ENCODE peak calls at places on chromosomes 7 and 10, in six cellular contexts. One of them, this sample, is unnamed.

GRCh38 chr10:94093286-94093905 is 99.7 kb downstream of the PLCE1 start:
- DNase-seq in tibial nerve: no peak
- DNase-seq in CD4-positive, CD25-positive, alpha-beta regulatory T cell: no peak
- DNase-seq in upper lobe of left lung: no peak
- DNase-seq in heart left ventricle: no peak
- DNase-seq in PC-9: no peak
- DNase-seq in this sample: no peak

GRCh38 chr7:18829101-18829486 is 288.3 kb downstream of the TWIST1 start:
- DNase-seq in tibial nerve: no peak
- DNase-seq in CD4-positive, CD25-positive, alpha-beta regulatory T cell: no peak
- DNase-seq in upper lobe of left lung: no peak
- DNase-seq in heart left ventricle: no peak
- DNase-seq in PC-9: no peak
- DNase-seq in this sample: no peak

GRCh38 chr10:11602919-11603523 is 8.4 kb downstream of the USP6NL start:
- DNase-seq in tibial nerve: no peak
- DNase-seq in CD4-positive, CD25-positive, alpha-beta regulatory T cell: no peak
- DNase-seq in upper lobe of left lung: no peak
- DNase-seq in heart left ventricle: no peak
- DNase-seq in PC-9: no peak
- DNase-seq in this sample: no peak

GRCh38 chr7:22671177-22671879 is 55.7 kb upstream of the IL6 start:
- DNase-seq in tibial nerve: no peak
- DNase-seq in CD4-positive, CD25-positive, alpha-beta regulatory T cell: no peak
- DNase-seq in upper lobe of left lung: no peak
- DNase-seq in heart left ventricle: no peak
- DNase-seq in PC-9: no peak
- DNase-seq in this sample: no peak

GRCh38 chr7:15305002-15305600 is 256.7 kb downstream of the AGMO start:
- DNase-seq in tibial nerve: peak
- DNase-seq in CD4-positive, CD25-positive, alpha-beta regulatory T cell: no peak
- DNase-seq in upper lobe of left lung: no peak
- DNase-seq in heart left ventricle: peak
- DNase-seq in PC-9: peak
- DNase-seq in this sample: no peak

GRCh38 chr10:110679633-110680472 is 35.7 kb downstream of the RBM20 start:
- DNase-seq in tibial nerve: no peak
- DNase-seq in CD4-positive, CD25-positive, alpha-beta regulatory T cell: no peak
- DNase-seq in upper lobe of left lung: no peak
- DNase-seq in heart left ventricle: peak
- DNase-seq in PC-9: no peak
- DNase-seq in this sample: no peak

GRCh38 chr7:26365077-26365896 is 73.6 kb downstream of the SNX10 start:
- DNase-seq in tibial nerve: no peak
- DNase-seq in CD4-positive, CD25-positive, alpha-beta regulatory T cell: peak
- DNase-seq in upper lobe of left lung: peak
- DNase-seq in heart left ventricle: no peak
- DNase-seq in PC-9: peak
- DNase-seq in this sample: peak

GRCh38 chr10:88028654-88029053 is 165.2 kb downstream of the PTEN start:
- DNase-seq in tibial nerve: no peak
- DNase-seq in CD4-positive, CD25-positive, alpha-beta regulatory T cell: no peak
- DNase-seq in upper lobe of left lung: no peak
- DNase-seq in heart left ventricle: no peak
- DNase-seq in PC-9: no peak
- DNase-seq in this sample: no peak

GRCh38 chr7:12923971-12924370 is 236.5 kb downstream of the ARL4A start:
- DNase-seq in tibial nerve: no peak
- DNase-seq in CD4-positive, CD25-positive, alpha-beta regulatory T cell: no peak
- DNase-seq in upper lobe of left lung: no peak
- DNase-seq in heart left ventricle: no peak
- DNase-seq in PC-9: peak
- DNase-seq in this sample: no peak

GRCh38 chr7:37493810-37494209 is 45.1 kb upstream of the ELMO1 start:
- DNase-seq in tibial nerve: no peak
- DNase-seq in CD4-positive, CD25-positive, alpha-beta regulatory T cell: no peak
- DNase-seq in upper lobe of left lung: no peak
- DNase-seq in heart left ventricle: no peak
- DNase-seq in PC-9: no peak
- DNase-seq in this sample: no peak

GRCh38 chr7:27212587-27213149 is 12.8 kb upstream of the HOXA13 start:
- DNase-seq in tibial nerve: no peak
- DNase-seq in CD4-positive, CD25-positive, alpha-beta regulatory T cell: no peak
- DNase-seq in upper lobe of left lung: no peak
- DNase-seq in heart left ventricle: no peak
- DNase-seq in PC-9: no peak
- DNase-seq in this sample: no peak

GRCh38 chr7:34849966-34850365 is 187.3 kb downstream of the DPY19L1 start:
- DNase-seq in tibial nerve: no peak
- DNase-seq in CD4-positive, CD25-positive, alpha-beta regulatory T cell: no peak
- DNase-seq in upper lobe of left lung: no peak
- DNase-seq in heart left ventricle: no peak
- DNase-seq in PC-9: no peak
- DNase-seq in this sample: no peak

GRCh38 chr7:484365-485101 is 35.1 kb downstream of the PDGFA start:
- DNase-seq in tibial nerve: no peak
- DNase-seq in CD4-positive, CD25-positive, alpha-beta regulatory T cell: no peak
- DNase-seq in upper lobe of left lung: no peak
- DNase-seq in heart left ventricle: peak
- DNase-seq in PC-9: no peak
- DNase-seq in this sample: no peak

GRCh38 chr10:12348341-12348869 is 942 bp upstream of the CAMK1D start:
- DNase-seq in tibial nerve: no peak
- DNase-seq in CD4-positive, CD25-positive, alpha-beta regulatory T cell: no peak
- DNase-seq in upper lobe of left lung: no peak
- DNase-seq in heart left ventricle: no peak
- DNase-seq in PC-9: no peak
- DNase-seq in this sample: no peak

GRCh38 chr7:155858521-155859061 is 46.3 kb upstream of the SHH start:
- DNase-seq in tibial nerve: no peak
- DNase-seq in CD4-positive, CD25-positive, alpha-beta regulatory T cell: no peak
- DNase-seq in upper lobe of left lung: peak
- DNase-seq in heart left ventricle: no peak
- DNase-seq in PC-9: peak
- DNase-seq in this sample: no peak

GRCh38 chr10:51109821-51110533 is 35.7 kb downstream of the PRKG1 start:
- DNase-seq in tibial nerve: no peak
- DNase-seq in CD4-positive, CD25-positive, alpha-beta regulatory T cell: no peak
- DNase-seq in upper lobe of left lung: no peak
- DNase-seq in heart left ventricle: no peak
- DNase-seq in PC-9: no peak
- DNase-seq in this sample: no peak

GRCh38 chr7:15015545-15016314 is 113.2 kb upstream of the DGKB start:
- DNase-seq in tibial nerve: no peak
- DNase-seq in CD4-positive, CD25-positive, alpha-beta regulatory T cell: no peak
- DNase-seq in upper lobe of left lung: peak
- DNase-seq in heart left ventricle: peak
- DNase-seq in PC-9: peak
- DNase-seq in this sample: no peak

GRCh38 chr7:143373255-143373794 is 7.8 kb upstream of the ZYX start:
- DNase-seq in tibial nerve: no peak
- DNase-seq in CD4-positive, CD25-positive, alpha-beta regulatory T cell: no peak
- DNase-seq in upper lobe of left lung: no peak
- DNase-seq in heart left ventricle: no peak
- DNase-seq in PC-9: no peak
- DNase-seq in this sample: no peak

GRCh38 chr10:45418417-45418858 is 44.4 kb downstream of the ALOX5 start:
- DNase-seq in tibial nerve: no peak
- DNase-seq in CD4-positive, CD25-positive, alpha-beta regulatory T cell: no peak
- DNase-seq in upper lobe of left lung: no peak
- DNase-seq in heart left ventricle: no peak
- DNase-seq in PC-9: no peak
- DNase-seq in this sample: no peak

GRCh38 chr10:86368046-86368445 is 1.5 kb upstream of the GRID1 start:
- DNase-seq in tibial nerve: no peak
- DNase-seq in CD4-positive, CD25-positive, alpha-beta regulatory T cell: no peak
- DNase-seq in upper lobe of left lung: peak
- DNase-seq in heart left ventricle: no peak
- DNase-seq in PC-9: no peak
- DNase-seq in this sample: no peak

GRCh38 chr10:24622781-24623301 is 100.8 kb downstream of the ARHGAP21 start:
- DNase-seq in tibial nerve: no peak
- DNase-seq in CD4-positive, CD25-positive, alpha-beta regulatory T cell: peak
- DNase-seq in upper lobe of left lung: no peak
- DNase-seq in heart left ventricle: no peak
- DNase-seq in PC-9: no peak
- DNase-seq in this sample: no peak

DNA sequence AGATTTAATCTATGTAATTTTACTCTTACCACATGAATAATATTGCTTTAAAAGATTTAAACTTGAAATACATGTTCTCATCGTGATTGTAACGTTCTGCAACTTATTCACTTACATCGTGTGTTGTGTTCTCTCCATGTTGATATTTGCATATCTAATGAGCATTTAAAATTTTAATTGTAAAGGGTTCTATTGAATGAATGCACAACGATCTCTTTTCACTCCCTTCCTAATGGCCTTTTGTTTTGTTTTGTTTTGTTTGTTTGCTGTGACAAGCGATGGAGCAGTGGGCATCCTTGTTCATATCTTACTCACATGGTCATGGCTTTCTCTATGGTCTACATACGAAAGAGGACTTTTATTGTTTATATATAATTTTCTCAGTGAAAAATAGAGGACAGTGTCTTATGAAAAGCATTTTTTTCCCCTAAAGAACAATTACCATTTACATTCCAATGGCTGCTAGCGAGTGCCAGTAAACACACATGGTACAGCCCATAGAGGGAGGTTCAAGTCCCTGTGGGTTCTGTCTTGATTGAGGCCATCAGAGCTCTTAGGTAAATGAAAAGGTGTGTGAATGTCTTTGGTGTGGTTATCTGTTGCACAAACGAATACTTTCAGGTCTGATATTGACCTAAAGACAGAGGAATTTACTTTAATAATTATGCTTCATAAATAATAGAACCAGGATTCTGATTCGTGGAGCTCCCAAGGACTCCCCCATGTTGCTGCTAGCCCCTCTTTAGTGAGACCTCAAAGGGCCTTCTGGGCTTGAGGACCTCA is 32.4 kb downstream of the BTBD16 start:
- DNase-seq in tibial nerve: no peak
- DNase-seq in CD4-positive, CD25-positive, alpha-beta regulatory T cell: no peak
- DNase-seq in upper lobe of left lung: no peak
- DNase-seq in heart left ventricle: no peak
- DNase-seq in PC-9: no peak
- DNase-seq in this sample: no peak
- H3K27ac ChIP-seq in tibial nerve: no peak
- H3K27ac ChIP-seq in CD4-positive, CD25-positive, alpha-beta regulatory T cell: no peak
- H3K27ac ChIP-seq in upper lobe of left lung: no peak
- H3K27ac ChIP-seq in heart left ventricle: no peak
- H3K27ac ChIP-seq in PC-9: no peak
- H3K27ac ChIP-seq in this sample: no peak

DNA sequence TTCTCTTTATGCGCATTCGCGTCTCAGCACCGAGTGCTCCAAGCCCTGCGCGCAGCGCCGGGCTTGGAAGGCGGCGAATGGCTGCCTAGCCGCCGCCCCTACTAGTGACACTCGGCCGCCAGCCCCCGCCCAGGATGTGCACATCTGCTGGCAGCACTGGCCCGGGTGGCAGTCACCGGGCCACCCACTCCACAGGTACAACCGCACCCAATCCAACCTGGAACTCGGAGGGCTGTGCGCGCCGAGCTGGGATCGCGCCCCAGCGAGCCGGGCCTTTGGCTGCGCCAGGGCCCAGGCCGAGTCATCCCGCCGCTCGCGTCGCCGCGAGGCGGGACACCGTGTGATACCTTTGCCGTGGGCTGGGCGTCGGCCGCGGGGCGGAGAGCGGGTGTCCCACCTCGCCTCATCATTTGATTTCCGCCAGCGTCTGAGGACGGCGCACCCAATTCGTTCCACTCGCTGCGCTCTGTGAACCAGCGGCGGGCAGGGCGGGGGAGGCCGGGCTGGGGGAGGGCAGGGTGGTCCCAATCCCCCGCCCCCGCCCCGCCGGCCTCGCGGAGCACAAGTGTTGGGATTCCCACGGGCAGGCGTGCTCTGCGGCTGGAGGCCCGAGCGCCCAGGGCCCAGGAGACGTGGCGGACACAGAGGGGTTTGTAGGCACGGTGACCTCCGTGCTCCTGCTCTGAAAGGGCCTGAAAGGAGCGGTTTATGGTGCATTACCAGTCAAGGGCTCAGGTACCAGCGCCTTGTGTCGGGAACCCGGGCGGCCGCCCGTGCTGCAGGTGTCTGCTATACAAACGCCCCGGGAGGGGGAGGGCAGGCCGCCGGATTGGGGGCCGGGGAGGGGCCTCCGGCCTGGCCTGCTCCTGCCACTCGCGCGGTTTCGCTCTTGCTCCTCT is 17.8 kb upstream of the PTF1A start:
- DNase-seq in tibial nerve: no peak
- DNase-seq in CD4-positive, CD25-positive, alpha-beta regulatory T cell: no peak
- DNase-seq in upper lobe of left lung: no peak
- DNase-seq in heart left ventricle: no peak
- DNase-seq in PC-9: no peak
- DNase-seq in this sample: no peak
- H3K4me3 ChIP-seq in tibial nerve: no peak
- H3K4me3 ChIP-seq in CD4-positive, CD25-positive, alpha-beta regulatory T cell: no peak
- H3K4me3 ChIP-seq in upper lobe of left lung: no peak
- H3K4me3 ChIP-seq in heart left ventricle: peak
- H3K4me3 ChIP-seq in PC-9: no peak
- H3K4me3 ChIP-seq in this sample: no peak

GRCh38 chr7:100093925-100094486 is 5.2 kb downstream of the COPS6 start:
- DNase-seq in tibial nerve: no peak
- DNase-seq in CD4-positive, CD25-positive, alpha-beta regulatory T cell: no peak
- DNase-seq in upper lobe of left lung: no peak
- DNase-seq in heart left ventricle: no peak
- DNase-seq in PC-9: no peak
- DNase-seq in this sample: no peak
- H3K27ac ChIP-seq in tibial nerve: no peak
- H3K27ac ChIP-seq in CD4-positive, CD25-positive, alpha-beta regulatory T cell: no peak
- H3K27ac ChIP-seq in upper lobe of left lung: no peak
- H3K27ac ChIP-seq in heart left ventricle: no peak
- H3K27ac ChIP-seq in PC-9: no peak
- H3K27ac ChIP-seq in this sample: no peak

DNA sequence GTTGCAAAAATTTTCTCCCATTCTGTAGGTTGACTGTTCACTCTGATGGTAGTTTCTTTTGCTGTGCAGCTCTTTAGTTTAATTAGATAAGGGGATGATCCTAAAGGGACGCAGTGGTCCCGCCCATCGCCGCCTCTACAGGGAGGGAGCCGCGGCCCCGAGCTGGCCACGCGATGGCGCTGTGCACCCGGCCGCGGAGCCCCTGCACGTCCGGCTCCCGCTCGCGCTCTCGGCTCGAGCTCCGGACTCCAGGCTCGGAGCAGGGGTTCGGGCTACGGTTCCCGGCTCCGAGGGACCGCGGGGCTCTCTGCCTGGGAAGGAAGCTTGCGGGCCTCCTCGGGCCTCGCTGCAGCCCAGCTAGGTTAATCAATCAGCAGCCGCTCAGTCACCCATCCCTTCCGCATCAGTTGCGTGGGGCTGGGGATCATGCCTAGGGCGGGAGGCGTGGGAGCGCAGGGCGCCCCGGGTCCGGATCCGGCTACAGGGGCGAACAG is 97.8 kb downstream of the WDR11 start:
- DNase-seq in tibial nerve: peak
- DNase-seq in CD4-positive, CD25-positive, alpha-beta regulatory T cell: peak
- DNase-seq in upper lobe of left lung: no peak
- DNase-seq in heart left ventricle: peak
- DNase-seq in PC-9: no peak
- DNase-seq in this sample: peak
- H3K4me3 ChIP-seq in tibial nerve: peak
- H3K4me3 ChIP-seq in CD4-positive, CD25-positive, alpha-beta regulatory T cell: no peak
- H3K4me3 ChIP-seq in upper lobe of left lung: peak
- H3K4me3 ChIP-seq in heart left ventricle: peak
- H3K4me3 ChIP-seq in PC-9: no peak
- H3K4me3 ChIP-seq in this sample: peak

GRCh38 chr10:63083904-63084689 is 49.0 kb upstream of the NRBF2 start:
- DNase-seq in tibial nerve: peak
- DNase-seq in CD4-positive, CD25-positive, alpha-beta regulatory T cell: peak
- DNase-seq in upper lobe of left lung: peak
- DNase-seq in heart left ventricle: peak
- DNase-seq in PC-9: peak
- DNase-seq in this sample: peak
- H3K27ac ChIP-seq in tibial nerve: no peak
- H3K27ac ChIP-seq in CD4-positive, CD25-positive, alpha-beta regulatory T cell: no peak
- H3K27ac ChIP-seq in upper lobe of left lung: no peak
- H3K27ac ChIP-seq in heart left ventricle: peak
- H3K27ac ChIP-seq in PC-9: no peak
- H3K27ac ChIP-seq in this sample: no peak

This sample was measured in effector memory CD4-positive, alpha-beta T cell.